ENCODE peak calls at places on chromosomes 7 and 10, in eight cellular contexts. One of them, this sample, is unnamed. For H3K36me3, the result is how much of the 10 kb centered on the place peaks cover.

GRCh38 chr7:75756340-75757297 is 15.4 kb downstream of the CCL26 start:
- DNase-seq in aorta: no peak
- DNase-seq in CD8-positive, alpha-beta memory T cell: no peak
- DNase-seq in iPS DF 6.9: no peak
- DNase-seq in cardiac muscle cell: peak
- DNase-seq in left ventricle myocardium inferior: no peak
- DNase-seq in mammary epithelial cell: no peak
- DNase-seq in spleen: no peak
- DNase-seq in this sample: no peak

GRCh38 chr7:12756841-12757240 is 69.4 kb downstream of the ARL4A start:
- DNase-seq in CD8-positive, alpha-beta memory T cell: no peak
- DNase-seq in left ventricle myocardium inferior: no peak
- DNase-seq in mammary epithelial cell: no peak
- DNase-seq in cardiac muscle cell: no peak
- DNase-seq in iPS DF 6.9: no peak
- DNase-seq in aorta: no peak
- DNase-seq in spleen: no peak
- DNase-seq in this sample: no peak

GRCh38 chr10:93319855-93320254 is 162.3 kb downstream of the MYOF start:
- DNase-seq in iPS DF 6.9: no peak
- DNase-seq in CD8-positive, alpha-beta memory T cell: no peak
- DNase-seq in spleen: no peak
- DNase-seq in aorta: no peak
- DNase-seq in cardiac muscle cell: no peak
- DNase-seq in mammary epithelial cell: no peak
- DNase-seq in left ventricle myocardium inferior: no peak
- DNase-seq in this sample: no peak

GRCh38 chr10:4079796-4080195 is 294.8 kb upstream of the KLF6 start:
- DNase-seq in mammary epithelial cell: no peak
- DNase-seq in aorta: no peak
- DNase-seq in iPS DF 6.9: no peak
- DNase-seq in CD8-positive, alpha-beta memory T cell: no peak
- DNase-seq in left ventricle myocardium inferior: no peak
- DNase-seq in spleen: no peak
- DNase-seq in cardiac muscle cell: no peak
- DNase-seq in this sample: no peak

GRCh38 chr10:72597897-72598296 is 28.0 kb downstream of the MICU1 start:
- DNase-seq in iPS DF 6.9: no peak
- DNase-seq in left ventricle myocardium inferior: no peak
- DNase-seq in cardiac muscle cell: peak
- DNase-seq in mammary epithelial cell: no peak
- DNase-seq in spleen: no peak
- DNase-seq in aorta: no peak
- DNase-seq in CD8-positive, alpha-beta memory T cell: no peak
- DNase-seq in this sample: no peak

GRCh38 chr7:155647302-155647701 is 2.8 kb downstream of the RBM33 start:
- DNase-seq in mammary epithelial cell: no peak
- DNase-seq in CD8-positive, alpha-beta memory T cell: no peak
- DNase-seq in iPS DF 6.9: no peak
- DNase-seq in spleen: no peak
- DNase-seq in cardiac muscle cell: no peak
- DNase-seq in aorta: no peak
- DNase-seq in left ventricle myocardium inferior: no peak
- DNase-seq in this sample: no peak

GRCh38 chr10:4242561-4243035 is 457.6 kb upstream of the KLF6 start:
- DNase-seq in aorta: no peak
- DNase-seq in CD8-positive, alpha-beta memory T cell: no peak
- DNase-seq in mammary epithelial cell: peak
- DNase-seq in iPS DF 6.9: no peak
- DNase-seq in left ventricle myocardium inferior: peak
- DNase-seq in cardiac muscle cell: peak
- DNase-seq in spleen: no peak
- DNase-seq in this sample: no peak

GRCh38 chr7:25260862-25261454 is 32.7 kb upstream of the NPVF start:
- DNase-seq in aorta: no peak
- DNase-seq in left ventricle myocardium inferior: no peak
- DNase-seq in mammary epithelial cell: no peak
- DNase-seq in cardiac muscle cell: peak
- DNase-seq in CD8-positive, alpha-beta memory T cell: peak
- DNase-seq in iPS DF 6.9: no peak
- DNase-seq in spleen: no peak
- DNase-seq in this sample: no peak

GRCh38 chr7:90938371-90938770 is 325.9 kb upstream of the FZD1 start:
- DNase-seq in mammary epithelial cell: no peak
- DNase-seq in iPS DF 6.9: no peak
- DNase-seq in spleen: no peak
- DNase-seq in CD8-positive, alpha-beta memory T cell: no peak
- DNase-seq in aorta: no peak
- DNase-seq in left ventricle myocardium inferior: no peak
- DNase-seq in cardiac muscle cell: no peak
- DNase-seq in this sample: no peak

GRCh38 chr10:49162761-49163160 is 25.4 kb downstream of the TMEM273 start:
- DNase-seq in iPS DF 6.9: no peak
- DNase-seq in CD8-positive, alpha-beta memory T cell: no peak
- DNase-seq in mammary epithelial cell: no peak
- DNase-seq in cardiac muscle cell: no peak
- DNase-seq in left ventricle myocardium inferior: no peak
- DNase-seq in spleen: no peak
- DNase-seq in aorta: no peak
- DNase-seq in this sample: no peak

GRCh38 chr10:131845505-131846223 is 55.1 kb upstream of the PPP2R2D start:
- DNase-seq in left ventricle myocardium inferior: no peak
- DNase-seq in spleen: peak
- DNase-seq in aorta: peak
- DNase-seq in CD8-positive, alpha-beta memory T cell: no peak
- DNase-seq in cardiac muscle cell: no peak
- DNase-seq in iPS DF 6.9: no peak
- DNase-seq in mammary epithelial cell: no peak
- DNase-seq in this sample: no peak

GRCh38 chr10:59675812-59676211 is 33.8 kb downstream of the SLC16A9 start:
- DNase-seq in cardiac muscle cell: peak
- DNase-seq in aorta: no peak
- DNase-seq in CD8-positive, alpha-beta memory T cell: no peak
- DNase-seq in spleen: no peak
- DNase-seq in left ventricle myocardium inferior: no peak
- DNase-seq in iPS DF 6.9: no peak
- DNase-seq in mammary epithelial cell: no peak
- DNase-seq in this sample: no peak

GRCh38 chr7:6167004-6167551 is 105.3 kb downstream of the CYTH3 start:
- DNase-seq in CD8-positive, alpha-beta memory T cell: no peak
- DNase-seq in mammary epithelial cell: no peak
- DNase-seq in cardiac muscle cell: no peak
- DNase-seq in spleen: no peak
- DNase-seq in aorta: no peak
- DNase-seq in iPS DF 6.9: no peak
- DNase-seq in left ventricle myocardium inferior: peak
- DNase-seq in this sample: no peak

GRCh38 chr7:10855583-10855982 is 118.1 kb upstream of the PHF14 start:
- DNase-seq in mammary epithelial cell: no peak
- DNase-seq in spleen: no peak
- DNase-seq in aorta: no peak
- DNase-seq in cardiac muscle cell: no peak
- DNase-seq in left ventricle myocardium inferior: no peak
- DNase-seq in iPS DF 6.9: no peak
- DNase-seq in CD8-positive, alpha-beta memory T cell: no peak
- DNase-seq in this sample: no peak

GRCh38 chr7:75817112-75817511 is 3.5 kb upstream of the CCL24 start:
- DNase-seq in spleen: no peak
- DNase-seq in left ventricle myocardium inferior: no peak
- DNase-seq in CD8-positive, alpha-beta memory T cell: no peak
- DNase-seq in cardiac muscle cell: no peak
- DNase-seq in mammary epithelial cell: no peak
- DNase-seq in iPS DF 6.9: no peak
- DNase-seq in aorta: no peak
- DNase-seq in this sample: no peak

GRCh38 chr10:119337796-119338432 is 130.5 kb downstream of the GRK5 start:
- DNase-seq in mammary epithelial cell: no peak
- DNase-seq in CD8-positive, alpha-beta memory T cell: no peak
- DNase-seq in cardiac muscle cell: peak
- DNase-seq in left ventricle myocardium inferior: no peak
- DNase-seq in aorta: no peak
- DNase-seq in spleen: no peak
- DNase-seq in iPS DF 6.9: no peak
- DNase-seq in this sample: no peak

GRCh38 chr7:128795129-128795528 is 3.4 kb downstream of the CCDC136 start:
- DNase-seq in left ventricle myocardium inferior: no peak
- DNase-seq in spleen: no peak
- DNase-seq in iPS DF 6.9: no peak
- DNase-seq in cardiac muscle cell: no peak
- DNase-seq in aorta: no peak
- DNase-seq in CD8-positive, alpha-beta memory T cell: no peak
- DNase-seq in mammary epithelial cell: no peak
- DNase-seq in this sample: no peak

GRCh38 chr7:117090820-117091219 is 137.5 kb downstream of the ST7 start:
- DNase-seq in spleen: no peak
- DNase-seq in aorta: no peak
- DNase-seq in cardiac muscle cell: no peak
- DNase-seq in iPS DF 6.9: no peak
- DNase-seq in CD8-positive, alpha-beta memory T cell: no peak
- DNase-seq in mammary epithelial cell: no peak
- DNase-seq in left ventricle myocardium inferior: no peak
- DNase-seq in this sample: no peak

GRCh38 chr10:127563718-127564553 is 14.8 kb downstream of the NPS start:
- DNase-seq in spleen: no peak
- DNase-seq in mammary epithelial cell: peak
- DNase-seq in left ventricle myocardium inferior: no peak
- DNase-seq in CD8-positive, alpha-beta memory T cell: no peak
- DNase-seq in cardiac muscle cell: no peak
- DNase-seq in iPS DF 6.9: no peak
- DNase-seq in aorta: no peak
- DNase-seq in this sample: no peak

GRCh38 chr7:4758111-4758510 is 17.3 kb upstream of the AP5Z1 start:
- DNase-seq in aorta: no peak
- DNase-seq in cardiac muscle cell: no peak
- DNase-seq in iPS DF 6.9: no peak
- DNase-seq in left ventricle myocardium inferior: no peak
- DNase-seq in mammary epithelial cell: no peak
- DNase-seq in spleen: no peak
- DNase-seq in CD8-positive, alpha-beta memory T cell: no peak
- DNase-seq in this sample: no peak
- H3K36me3 ChIP-seq in aorta: under half
- H3K36me3 ChIP-seq in cardiac muscle cell: half or more
- H3K36me3 ChIP-seq in iPS DF 6.9: under half
- H3K36me3 ChIP-seq in left ventricle myocardium inferior: half or more
- H3K36me3 ChIP-seq in mammary epithelial cell: under half
- H3K36me3 ChIP-seq in spleen: half or more
- H3K36me3 ChIP-seq in CD8-positive, alpha-beta memory T cell: under half
- H3K36me3 ChIP-seq in this sample: half or more

GRCh38 chr10:106310596-106310995 is 853.9 kb downstream of the SORCS1 start:
- DNase-seq in CD8-positive, alpha-beta memory T cell: no peak
- DNase-seq in mammary epithelial cell: no peak
- DNase-seq in iPS DF 6.9: peak
- DNase-seq in aorta: no peak
- DNase-seq in cardiac muscle cell: no peak
- DNase-seq in left ventricle myocardium inferior: no peak
- DNase-seq in spleen: no peak
- DNase-seq in this sample: no peak
- H3K4me3 ChIP-seq in CD8-positive, alpha-beta memory T cell: no peak
- H3K4me3 ChIP-seq in mammary epithelial cell: no peak
- H3K4me3 ChIP-seq in iPS DF 6.9: no peak
- H3K4me3 ChIP-seq in aorta: no peak
- H3K4me3 ChIP-seq in cardiac muscle cell: no peak
- H3K4me3 ChIP-seq in left ventricle myocardium inferior: no peak
- H3K4me3 ChIP-seq in spleen: no peak
- H3K4me3 ChIP-seq in this sample: no peak

GRCh38 chr10:124941823-124942222 is at the start of gene ZRANB1:
- DNase-seq in mammary epithelial cell: no peak
- DNase-seq in left ventricle myocardium inferior: no peak
- DNase-seq in aorta: no peak
- DNase-seq in spleen: no peak
- DNase-seq in iPS DF 6.9: no peak
- DNase-seq in CD8-positive, alpha-beta memory T cell: no peak
- DNase-seq in cardiac muscle cell: no peak
- DNase-seq in this sample: no peak
- H3K27ac ChIP-seq in mammary epithelial cell: no peak
- H3K27ac ChIP-seq in left ventricle myocardium inferior: peak
- H3K27ac ChIP-seq in aorta: no peak
- H3K27ac ChIP-seq in spleen: peak
- H3K27ac ChIP-seq in iPS DF 6.9: no peak
- H3K27ac ChIP-seq in CD8-positive, alpha-beta memory T cell: no peak
- H3K27ac ChIP-seq in cardiac muscle cell: peak
- H3K27ac ChIP-seq in this sample: no peak

GRCh38 chr7:107149863-107150262 is 18.9 kb upstream of the HBP1 start:
- DNase-seq in left ventricle myocardium inferior: no peak
- DNase-seq in mammary epithelial cell: no peak
- DNase-seq in CD8-positive, alpha-beta memory T cell: no peak
- DNase-seq in iPS DF 6.9: no peak
- DNase-seq in aorta: no peak
- DNase-seq in spleen: no peak
- DNase-seq in cardiac muscle cell: no peak
- DNase-seq in this sample: no peak
- H3K36me3 ChIP-seq in left ventricle myocardium inferior: under half
- H3K36me3 ChIP-seq in mammary epithelial cell: under half
- H3K36me3 ChIP-seq in CD8-positive, alpha-beta memory T cell: under half
- H3K36me3 ChIP-seq in iPS DF 6.9: under half
- H3K36me3 ChIP-seq in aorta: under half
- H3K36me3 ChIP-seq in spleen: under half
- H3K36me3 ChIP-seq in cardiac muscle cell: under half
- H3K36me3 ChIP-seq in this sample: under half

DNA sequence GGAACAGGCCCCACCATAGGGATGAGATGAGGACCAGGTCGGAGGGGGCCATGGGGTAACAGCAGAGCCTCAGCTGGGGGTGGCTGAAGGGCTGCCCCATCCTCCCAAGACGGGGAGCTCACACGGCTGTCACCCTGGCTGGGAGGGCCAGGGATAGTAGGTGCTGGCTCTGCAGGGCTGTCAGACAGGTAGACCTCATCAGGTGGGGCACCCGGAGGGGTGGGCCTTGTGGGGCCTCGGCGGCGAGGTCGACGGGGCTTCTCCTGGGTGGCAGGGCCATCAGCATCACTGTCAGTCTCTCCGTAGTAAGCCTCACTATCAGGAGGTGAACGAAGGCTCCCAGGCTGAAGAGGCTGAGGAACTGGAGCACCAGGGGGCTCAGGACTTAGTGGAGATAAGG is 2.6 kb downstream of the SYNPO2L start:
- DNase-seq in cardiac muscle cell: no peak
- DNase-seq in mammary epithelial cell: no peak
- DNase-seq in iPS DF 6.9: no peak
- DNase-seq in CD8-positive, alpha-beta memory T cell: no peak
- DNase-seq in aorta: no peak
- DNase-seq in left ventricle myocardium inferior: no peak
- DNase-seq in spleen: no peak
- DNase-seq in this sample: no peak
- H3K4me3 ChIP-seq in cardiac muscle cell: no peak
- H3K4me3 ChIP-seq in mammary epithelial cell: no peak
- H3K4me3 ChIP-seq in iPS DF 6.9: no peak
- H3K4me3 ChIP-seq in CD8-positive, alpha-beta memory T cell: no peak
- H3K4me3 ChIP-seq in aorta: no peak
- H3K4me3 ChIP-seq in left ventricle myocardium inferior: peak
- H3K4me3 ChIP-seq in spleen: no peak
- H3K4me3 ChIP-seq in this sample: no peak